ENCODE peak calls at places on chromosomes 1 and 21, in seven cellular contexts. One of them, this sample, is unnamed.

GRCh38 chr1:224170748-224171478 is 12.1 kb upstream of the DEGS1 start:
- DNase-seq in GM12878: no peak
- DNase-seq in GM12892: no peak
- DNase-seq in SK-N-SH: peak; percentile 23
- DNase-seq in K562: peak; percentile 31
- DNase-seq in H1: no peak
- DNase-seq in HepG2: peak; percentile 13
- DNase-seq in this sample: no peak

GRCh38 chr1:117096871-117097842 is 24.4 kb downstream of the TRIM45 start:
- DNase-seq in H1: no peak
- DNase-seq in GM12892: no peak
- DNase-seq in SK-N-SH: no peak
- DNase-seq in GM12878: no peak
- DNase-seq in HepG2: no peak
- DNase-seq in K562: no peak
- DNase-seq in this sample: no peak

GRCh38 chr1:245901037-245901436 is 606.0 kb downstream of the SMYD3 start:
- DNase-seq in H1: no peak
- DNase-seq in HepG2: no peak
- DNase-seq in GM12878: peak; percentile 54
- DNase-seq in K562: no peak
- DNase-seq in GM12892: no peak
- DNase-seq in SK-N-SH: no peak
- DNase-seq in this sample: no peak

GRCh38 chr1:117447661-117448060 is 80.4 kb downstream of the MAN1A2 start:
- DNase-seq in K562: no peak
- DNase-seq in H1: no peak
- DNase-seq in GM12878: no peak
- DNase-seq in HepG2: no peak
- DNase-seq in GM12892: no peak
- DNase-seq in SK-N-SH: no peak
- DNase-seq in this sample: no peak

GRCh38 chr1:28416509-28417194 is 47.1 kb downstream of the PHACTR4 start:
- DNase-seq in H1: no peak
- DNase-seq in K562: peak; percentile 84
- DNase-seq in GM12878: no peak
- DNase-seq in HepG2: no peak
- DNase-seq in SK-N-SH: peak; percentile 48
- DNase-seq in GM12892: no peak
- DNase-seq in this sample: no peak

GRCh38 chr1:166485620-166486019 is 318.8 kb upstream of the FAM78B start:
- DNase-seq in GM12878: no peak
- DNase-seq in HepG2: no peak
- DNase-seq in H1: no peak
- DNase-seq in SK-N-SH: no peak
- DNase-seq in K562: no peak
- DNase-seq in GM12892: no peak
- DNase-seq in this sample: no peak

GRCh38 chr1:11620924-11621323 is 33.3 kb downstream of the FBXO2 start:
- DNase-seq in H1: no peak
- DNase-seq in SK-N-SH: no peak
- DNase-seq in GM12892: no peak
- DNase-seq in K562: no peak
- DNase-seq in HepG2: no peak
- DNase-seq in GM12878: no peak
- DNase-seq in this sample: no peak

GRCh38 chr1:32470431-32470830 is 5.6 kb downstream of the ZBTB8B start:
- DNase-seq in GM12878: no peak
- DNase-seq in GM12892: no peak
- DNase-seq in K562: no peak
- DNase-seq in H1: no peak
- DNase-seq in HepG2: no peak
- DNase-seq in SK-N-SH: no peak
- DNase-seq in this sample: no peak

GRCh38 chr1:9626201-9626608 is 25.3 kb upstream of the PIK3CD start:
- DNase-seq in GM12878: peak; percentile 80
- DNase-seq in HepG2: no peak
- DNase-seq in GM12892: peak; percentile 69
- DNase-seq in H1: no peak
- DNase-seq in SK-N-SH: peak; percentile 23
- DNase-seq in K562: no peak
- DNase-seq in this sample: no peak

GRCh38 chr1:16927256-16927655 is 5.5 kb downstream of the CROCC start:
- DNase-seq in GM12878: no peak
- DNase-seq in H1: no peak
- DNase-seq in HepG2: no peak
- DNase-seq in K562: no peak
- DNase-seq in SK-N-SH: peak; percentile 37
- DNase-seq in GM12892: no peak
- DNase-seq in this sample: no peak

GRCh38 chr1:204323887-204324286 is 35.8 kb downstream of the PLEKHA6 start:
- DNase-seq in H1: no peak
- DNase-seq in GM12892: no peak
- DNase-seq in K562: no peak
- DNase-seq in GM12878: no peak
- DNase-seq in SK-N-SH: no peak
- DNase-seq in HepG2: no peak
- DNase-seq in this sample: no peak

GRCh38 chr1:229812693-229813092 is 186.6 kb downstream of the URB2 start:
- DNase-seq in K562: no peak
- DNase-seq in SK-N-SH: no peak
- DNase-seq in GM12892: no peak
- DNase-seq in GM12878: no peak
- DNase-seq in H1: no peak
- DNase-seq in HepG2: no peak
- DNase-seq in this sample: no peak

GRCh38 chr21:45642122-45642813 is 1.3 kb upstream of the PCBP3 start:
- DNase-seq in H1: no peak
- DNase-seq in GM12892: no peak
- DNase-seq in K562: no peak
- DNase-seq in SK-N-SH: no peak
- DNase-seq in HepG2: no peak
- DNase-seq in GM12878: no peak
- DNase-seq in this sample: no peak

GRCh38 chr1:183236158-183236725 is 50.2 kb downstream of the LAMC2 start:
- DNase-seq in H1: no peak
- DNase-seq in GM12878: no peak
- DNase-seq in GM12892: no peak
- DNase-seq in HepG2: no peak
- DNase-seq in SK-N-SH: no peak
- DNase-seq in K562: peak; percentile 6
- DNase-seq in this sample: no peak

GRCh38 chr1:93255222-93256079 is 74.9 kb downstream of the CCDC18 start:
- DNase-seq in K562: no peak
- DNase-seq in GM12892: no peak
- DNase-seq in SK-N-SH: no peak
- DNase-seq in GM12878: no peak
- DNase-seq in HepG2: no peak
- DNase-seq in H1: no peak
- DNase-seq in this sample: no peak

GRCh38 chr1:239308701-239309333 is 77.6 kb upstream of the CHRM3 start:
- DNase-seq in K562: peak; percentile 23
- DNase-seq in HepG2: no peak
- DNase-seq in H1: peak; percentile 21
- DNase-seq in GM12878: no peak
- DNase-seq in SK-N-SH: peak; percentile 6
- DNase-seq in GM12892: no peak
- DNase-seq in this sample: peak; percentile 0

GRCh38 chr1:30675289-30675688 is 48.1 kb downstream of the MATN1 start:
- DNase-seq in GM12878: no peak
- DNase-seq in GM12892: no peak
- DNase-seq in K562: no peak
- DNase-seq in H1: no peak
- DNase-seq in HepG2: no peak
- DNase-seq in SK-N-SH: no peak
- DNase-seq in this sample: no peak

GRCh38 chr1:245600658-245601057 is 445.9 kb downstream of the KIF26B start:
- DNase-seq in SK-N-SH: no peak
- DNase-seq in HepG2: no peak
- DNase-seq in GM12878: no peak
- DNase-seq in H1: no peak
- DNase-seq in K562: no peak
- DNase-seq in GM12892: no peak
- DNase-seq in this sample: no peak

GRCh38 chr1:6438047-6438525 is 13.5 kb downstream of the ESPN start:
- DNase-seq in GM12892: peak; percentile 84
- DNase-seq in HepG2: peak; percentile 66
- DNase-seq in GM12878: peak; percentile 12
- DNase-seq in H1: peak; percentile 84
- DNase-seq in SK-N-SH: peak; percentile 88
- DNase-seq in K562: peak; percentile 89
- DNase-seq in this sample: peak; percentile 87

DNA sequence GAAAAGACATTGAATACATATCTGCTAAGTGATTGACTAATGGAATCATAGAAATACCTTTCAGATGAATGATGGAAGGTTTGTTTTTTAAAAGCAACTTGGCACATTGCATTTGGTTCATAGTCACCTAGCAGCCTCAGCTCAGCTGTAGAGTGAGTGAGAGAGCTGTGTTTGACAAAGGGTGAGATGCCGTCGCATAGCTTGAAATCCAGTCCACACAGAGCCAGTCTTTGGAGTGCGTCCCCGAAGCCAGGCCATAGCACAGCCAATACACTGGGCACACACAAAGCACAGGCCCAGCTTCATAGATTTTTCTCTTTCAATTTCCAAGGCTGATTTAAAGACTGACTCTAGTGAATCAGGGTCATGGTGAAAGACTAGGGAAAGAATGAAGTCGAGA is 101.0 kb upstream of the IRF2BP2 start:
- DNase-seq in H1: no peak
- DNase-seq in SK-N-SH: no peak
- DNase-seq in GM12892: no peak
- DNase-seq in GM12878: no peak
- DNase-seq in HepG2: no peak
- DNase-seq in K562: no peak
- DNase-seq in this sample: no peak
- TF ChIP-seq TAF1 in H1: no peak
- TF ChIP-seq TAF1 in SK-N-SH: no peak
- TF ChIP-seq TAF1 in GM12892: no peak
- TF ChIP-seq TAF1 in GM12878: no peak
- TF ChIP-seq TAF1 in HepG2: no peak
- TF ChIP-seq TAF1 in K562: no peak
- TF ChIP-seq TAF1 in this sample: no peak

GRCh38 chr1:180923024-180923841 is 10.5 kb downstream of the KIAA1614 start:
- DNase-seq in H1: peak; percentile 91
- DNase-seq in GM12892: no peak
- DNase-seq in SK-N-SH: no peak
- DNase-seq in K562: peak; percentile 63
- DNase-seq in HepG2: peak; percentile 45
- DNase-seq in GM12878: peak; percentile 19
- DNase-seq in this sample: no peak

GRCh38 chr1:180926164-180926981 is 13.7 kb downstream of the KIAA1614 start:
- DNase-seq in K562: peak; percentile 73
- DNase-seq in HepG2: no peak
- DNase-seq in GM12878: no peak
- DNase-seq in GM12892: no peak
- DNase-seq in H1: no peak
- DNase-seq in SK-N-SH: peak; percentile 90
- DNase-seq in this sample: no peak

GRCh38 chr1:180925471-180926051 is 12.9 kb downstream of the KIAA1614 start:
- DNase-seq in GM12878: no peak
- DNase-seq in GM12892: no peak
- DNase-seq in H1: no peak
- DNase-seq in SK-N-SH: no peak
- DNase-seq in K562: no peak
- DNase-seq in HepG2: peak; percentile 84
- DNase-seq in this sample: no peak

GRCh38 chr1:180923887-180924286 is 11.2 kb downstream of the KIAA1614 start:
- DNase-seq in K562: peak; percentile 40
- DNase-seq in SK-N-SH: no peak
- DNase-seq in GM12878: no peak
- DNase-seq in HepG2: no peak
- DNase-seq in GM12892: no peak
- DNase-seq in H1: no peak
- DNase-seq in this sample: no peak

GRCh38 chr1:180924939-180925338 is 12.2 kb downstream of the KIAA1614 start:
- DNase-seq in SK-N-SH: no peak
- DNase-seq in HepG2: no peak
- DNase-seq in GM12878: no peak
- DNase-seq in K562: no peak
- DNase-seq in GM12892: no peak
- DNase-seq in H1: no peak
- DNase-seq in this sample: no peak
- TF ChIP-seq TAF1 in SK-N-SH: no peak
- TF ChIP-seq TAF1 in HepG2: no peak
- TF ChIP-seq TAF1 in GM12878: no peak
- TF ChIP-seq TAF1 in K562: no peak
- TF ChIP-seq TAF1 in GM12892: no peak
- TF ChIP-seq TAF1 in H1: no peak
- TF ChIP-seq TAF1 in this sample: no peak

DNA sequence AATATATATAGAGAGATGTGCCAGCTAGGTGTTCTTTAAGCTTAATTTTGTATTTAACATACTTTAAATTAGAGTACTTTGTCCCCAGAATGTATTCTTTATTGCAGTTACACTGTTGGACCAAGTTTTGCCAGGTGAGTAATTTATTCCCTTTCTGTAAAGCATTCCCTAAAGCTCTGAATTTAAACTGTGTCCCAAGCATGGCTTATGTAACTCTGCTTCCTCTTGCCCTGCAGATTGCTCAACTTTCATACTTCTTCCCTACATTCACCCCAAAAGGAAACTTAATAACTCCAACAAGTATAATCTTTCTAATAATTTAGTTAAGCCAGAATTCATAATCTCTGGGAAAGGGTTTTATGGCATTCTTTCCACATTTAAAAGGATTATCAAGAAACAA is 5.6 kb downstream of the LYPLAL1 start:
- DNase-seq in SK-N-SH: no peak
- DNase-seq in H1: no peak
- DNase-seq in HepG2: no peak
- DNase-seq in GM12892: no peak
- DNase-seq in GM12878: no peak
- DNase-seq in K562: no peak
- DNase-seq in this sample: no peak
- TF ChIP-seq TAF1 in SK-N-SH: no peak
- TF ChIP-seq TAF1 in H1: no peak
- TF ChIP-seq TAF1 in HepG2: no peak
- TF ChIP-seq TAF1 in GM12892: no peak
- TF ChIP-seq TAF1 in GM12878: no peak
- TF ChIP-seq TAF1 in K562: no peak
- TF ChIP-seq TAF1 in this sample: no peak

DNA sequence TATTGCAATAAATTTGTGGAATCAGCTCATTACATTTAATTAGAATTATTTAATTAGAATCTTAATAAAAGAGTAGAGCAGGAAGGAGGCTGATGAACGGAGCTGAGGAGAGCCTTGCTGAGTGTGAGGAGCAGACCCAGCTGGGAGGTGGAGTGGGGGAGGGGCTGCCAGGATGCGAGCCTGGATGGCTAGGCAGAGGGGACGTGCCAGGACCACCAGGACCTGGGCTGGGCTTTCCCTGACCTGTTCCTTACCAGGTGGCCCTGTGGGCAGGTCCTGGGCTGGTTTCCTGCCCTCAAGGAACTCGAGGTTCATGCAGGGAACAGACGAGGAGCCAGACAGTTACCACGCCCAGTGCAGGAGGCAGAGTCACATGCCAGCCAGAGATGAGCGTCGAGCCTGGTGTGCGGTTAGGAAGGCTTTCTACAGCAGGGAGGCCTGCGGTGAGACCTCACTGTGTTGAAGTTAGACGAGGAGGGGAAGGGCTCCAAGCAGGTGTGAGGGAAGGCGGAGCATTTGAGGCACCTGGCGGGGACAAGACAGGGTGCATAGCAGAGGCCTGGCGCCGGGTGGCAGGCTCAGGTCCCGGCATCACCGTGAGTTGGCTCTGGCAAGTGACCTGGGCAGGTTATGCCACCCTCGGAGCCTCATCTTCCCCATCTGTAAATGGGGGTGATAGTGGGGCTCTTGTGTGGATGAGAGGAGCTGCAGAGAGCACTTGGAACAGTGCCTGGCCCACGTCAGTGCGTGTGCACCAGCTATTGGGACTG is 33.9 kb downstream of the LDLRAP1 start:
- DNase-seq in GM12878: no peak
- DNase-seq in GM12892: no peak
- DNase-seq in SK-N-SH: no peak
- DNase-seq in HepG2: no peak
- DNase-seq in K562: no peak
- DNase-seq in H1: no peak
- DNase-seq in this sample: no peak
- TF ChIP-seq TAF1 in GM12878: no peak
- TF ChIP-seq TAF1 in GM12892: no peak
- TF ChIP-seq TAF1 in SK-N-SH: no peak
- TF ChIP-seq TAF1 in HepG2: no peak
- TF ChIP-seq TAF1 in K562: no peak
- TF ChIP-seq TAF1 in H1: no peak
- TF ChIP-seq TAF1 in this sample: no peak

This sample was measured in GM12891.